ENCODE peak calls at places on chromosomes 13 and 19, in ten cellular contexts. Z is SW 1271, Y is NCI-H774, O is T-helper 17 cell, T is WERI-Rb-1, W is cardiac muscle cell, C is iris pigment epithelial cell, B is fibroblast of lung, G is A549, Q is foreskin fibroblast. D is an unnamed sample.

GRCh38 chr13:33676700-33677048 is 141.3 kb upstream of the RFC3 start:
- DNase-seq in Y (peak), G (peak), Q (peak), O (no peak), C (peak), W (peak), T (peak), Z (no peak), B (peak), D (no peak)

GRCh38 chr13:36131215-36131930 is at the start of gene DCLK1:
- DNase-seq in Y (peak), W (peak), G (no peak), O (no peak), Z (no peak), B (peak), C (peak), T (peak), Q (no peak), D (no peak)

GRCh38 chr13:95059306-95059705 is 241.9 kb downstream of the ABCC4 start:
- DNase-seq in O (no peak), Y (no peak), W (no peak), G (no peak), Z (no peak), B (no peak), C (no peak), T (no peak), Q (no peak), D (no peak)

GRCh38 chr19:12272980-12273901 is 21.4 kb downstream of the ZNF44 start:
- DNase-seq in G (no peak), W (no peak), Z (no peak), C (no peak), Q (no peak), T (no peak), B (no peak), Y (no peak), O (no peak), D (no peak)

GRCh38 chr13:107379398-107380155 is 811.6 kb upstream of the ARGLU1 start:
- DNase-seq in G (no peak), B (no peak), Z (no peak), T (no peak), C (no peak), O (no peak), W (no peak), Q (no peak), Y (no peak), D (no peak)

GRCh38 chr13:97238432-97238831 is 16.3 kb downstream of the MBNL2 start:
- DNase-seq in Y (no peak), Q (no peak), C (no peak), Z (no peak), W (no peak), G (no peak), T (no peak), B (no peak), O (no peak), D (no peak)

GRCh38 chr13:110390572-110390971 is 83.5 kb downstream of the COL4A2 start:
- DNase-seq in G (no peak), Z (no peak), O (no peak), Q (peak), W (peak), Y (no peak), B (peak), C (peak), T (no peak), D (no peak)

GRCh38 chr13:72462726-72463125 is 264.7 kb downstream of the MZT1 start:
- DNase-seq in T (no peak), Q (no peak), C (no peak), W (no peak), Z (no peak), G (no peak), B (peak), Y (no peak), O (no peak), D (no peak)

GRCh38 chr19:43423779-43424178 is 9.1 kb downstream of the TEX101 start:
- DNase-seq in W (no peak), G (no peak), C (no peak), O (no peak), Q (no peak), B (no peak), T (no peak), Y (no peak), Z (no peak), D (no peak)

GRCh38 chr19:29042450-29042849 is 170.5 kb downstream of the UQCRFS1 start:
- DNase-seq in T (no peak), B (no peak), Y (no peak), Z (no peak), O (no peak), C (no peak), Q (no peak), W (no peak), G (no peak), D (no peak)

GRCh38 chr19:5933391-5933998 is 19.4 kb downstream of the CAPS start:
- DNase-seq in Z (no peak), Q (no peak), B (no peak), O (no peak), C (no peak), G (no peak), W (no peak), Y (no peak), T (no peak), D (no peak)

GRCh38 chr19:17560205-17560595 is 4.8 kb downstream of the COLGALT1 start:
- DNase-seq in G (peak), W (peak), C (peak), T (no peak), O (no peak), Y (no peak), B (peak), Z (peak), Q (peak), D (no peak)

GRCh38 chr13:74142257-74142656 is 8.1 kb upstream of the KLF12 start:
- DNase-seq in Q (no peak), Y (no peak), O (no peak), T (no peak), Z (no peak), B (no peak), C (no peak), W (no peak), G (no peak), D (no peak)

GRCh38 chr13:53941588-53942190 is 913.1 kb downstream of the OLFM4 start:
- DNase-seq in T (no peak), Y (no peak), B (no peak), Z (no peak), O (no peak), C (no peak), Q (no peak), W (no peak), G (no peak), D (no peak)

D was measured in T follicular helper cell.